ENCODE peak calls at places on chromosomes 4 and X, in four cellular contexts. X is naive thymus-derived CD4-positive, alpha-beta T cell; L is A549; U is H1. R is an unnamed sample. For H3K9me3, the result is how much of the 10 kb centered on the place peaks cover.

GRCh38 chrX:15564981-15565579 is 35.7 kb downstream of the ACE2 start:
- DNase-seq in X (no peak), L (peak), U (peak), R (peak)

GRCh38 chr4:98517444-98518021 is 140.9 kb downstream of the TSPAN5 start:
- DNase-seq in X (no peak), L (no peak), U (no peak), R (no peak)

GRCh38 chr4:107292979-107293378 is 256.9 kb upstream of the DKK2 start:
- DNase-seq in X (no peak), L (no peak), U (no peak), R (no peak)

GRCh38 chr4:3833326-3833989 is 67.3 kb downstream of the ADRA2C start:
- DNase-seq in X (no peak), L (no peak), U (no peak), R (no peak)

GRCh38 chr4:26219206-26219605 is 101.6 kb upstream of the RBPJ start:
- DNase-seq in X (no peak), L (no peak), U (no peak), R (no peak)

GRCh38 chrX:103919336-103919682 is 43.1 kb upstream of the TMSB15B start:
- DNase-seq in X (peak), L (peak), U (no peak), R (no peak)

GRCh38 chrX:50407976-50408375 is 62.6 kb downstream of the DGKK start:
- DNase-seq in X (no peak), L (no peak), U (peak), R (no peak)

GRCh38 chrX:134369576-134369975 is 90.4 kb upstream of the HPRT1 start:
- DNase-seq in X (no peak), L (no peak), U (no peak), R (no peak)

GRCh38 chr4:153655928-153656327 is 28.2 kb upstream of the TLR2 start:
- DNase-seq in X (no peak), L (no peak), U (no peak), R (peak)

GRCh38 chr4:161252520-161253141 is 911.2 kb downstream of the FSTL5 start:
- DNase-seq in X (no peak), L (peak), U (no peak), R (no peak)

GRCh38 chr4:173135241-173135847 is 33.3 kb upstream of the GALNT7 start:
- DNase-seq in X (no peak), L (no peak), U (no peak), R (no peak)

GRCh38 chr4:86159216-86159615 is 200.6 kb downstream of the MAPK10 start:
- DNase-seq in X (no peak), L (no peak), U (no peak), R (no peak)

GRCh38 chr4:6855692-6856297 is 53.8 kb upstream of the TBC1D14 start:
- DNase-seq in X (no peak), L (peak), U (no peak), R (peak)

GRCh38 chr4:1406946-1407656 is 859 bp upstream of the NKX1-1 start:
- DNase-seq in X (no peak), L (no peak), U (no peak), R (no peak)

GRCh38 chr4:1489639-1489995 is 83.4 kb upstream of the NKX1-1 start:
- DNase-seq in X (no peak), L (no peak), U (no peak), R (no peak)

GRCh38 chrX:139554991-139555675 is 24.6 kb downstream of the F9 start:
- DNase-seq in X (no peak), L (no peak), U (no peak), R (no peak)

GRCh38 chr4:139077567-139078355 is 62.2 kb downstream of the NOCT start:
- DNase-seq in X (no peak), L (no peak), U (no peak), R (no peak)

GRCh38 chr4:15832523-15833451 is 54.7 kb downstream of the CD38 start:
- DNase-seq in X (no peak), L (no peak), U (no peak), R (no peak)

GRCh38 chr4:76420901-76421581 is at the start of gene CCDC158:
- DNase-seq in X (no peak), L (peak), U (no peak), R (no peak)

GRCh38 chr4:39706334-39706733 is 8.4 kb downstream of the UBE2K start:
- DNase-seq in X (no peak), L (no peak), U (no peak), R (peak)

GRCh38 chr4:113633467-113633866 is 128.1 kb downstream of the CAMK2D start:
- DNase-seq in X (no peak), L (no peak), U (no peak), R (no peak)

GRCh38 chr4:36224969-36225903 is 19.1 kb downstream of the ARAP2 start:
- DNase-seq in X (no peak), L (no peak), U (no peak), R (no peak)

GRCh38 chr4:151678048-151678853 is 82.6 kb downstream of the GATB start:
- DNase-seq in X (no peak), L (no peak), U (no peak), R (no peak)

GRCh38 chrX:24219320-24219719 is 69.8 kb downstream of the ZFX start:
- DNase-seq in X (no peak), L (no peak), U (no peak), R (no peak)

GRCh38 chr4:17400696-17401095 is 111.2 kb downstream of the QDPR start:
- DNase-seq in X (no peak), L (no peak), U (no peak), R (no peak)

GRCh38 chrX:115642895-115643530 is 82.0 kb downstream of the PLS3 start:
- DNase-seq in X (peak), L (peak), U (no peak), R (no peak)

GRCh38 chr4:158798062-158798461 is 29.2 kb downstream of the FNIP2 start:
- DNase-seq in X (no peak), L (no peak), U (no peak), R (no peak)

GRCh38 chr4:74410272-74410671 is 34.7 kb upstream of the AREG start:
- DNase-seq in X (no peak), L (no peak), U (no peak), R (no peak)

GRCh38 chrX:19747672-19748610 is 139.5 kb downstream of the SH3KBP1 start:
- DNase-seq in X (peak), L (no peak), U (no peak), R (no peak)

GRCh38 chr4:102878901-102879300 is 10.1 kb downstream of the CISD2 start:
- DNase-seq in X (no peak), L (no peak), U (no peak), R (no peak)

GRCh38 chrX:111645607-111646006 is 35.4 kb upstream of the ALG13 start:
- DNase-seq in X (no peak), L (no peak), U (no peak), R (no peak)

GRCh38 chrX:103878466-103879151 is 46.6 kb upstream of the RAB9B start:
- DNase-seq in X (no peak), L (no peak), U (no peak), R (no peak)

GRCh38 chr4:52535793-52536192 is 123.3 kb downstream of the USP46 start:
- DNase-seq in X (no peak), L (no peak), U (no peak), R (no peak)

GRCh38 chr4:40525811-40526598 is 103.7 kb downstream of the RBM47 start:
- DNase-seq in X (no peak), L (peak), U (peak), R (peak)

GRCh38 chr4:149993030-149993429 is 85.2 kb upstream of the DCLK2 start:
- DNase-seq in X (no peak), L (no peak), U (no peak), R (no peak)

GRCh38 chr4:6443035-6444023 is 29.1 kb downstream of the PPP2R2C start:
- DNase-seq in X (no peak), L (no peak), U (no peak), R (no peak)

GRCh38 chr4:41319553-41319952 is 62.8 kb downstream of the UCHL1 start:
- DNase-seq in X (no peak), L (peak), U (no peak), R (no peak)

GRCh38 chr4:92253986-92254671 is 49.6 kb upstream of the GRID2 start:
- DNase-seq in X (no peak), L (no peak), U (peak), R (no peak)
- H3K9me3 ChIP-seq in X (under half), L (under half), U (half or more), R (under half)

GRCh38 chr4:133154725-133155124 is 5.6 kb downstream of the PCDH10 start:
- DNase-seq in X (no peak), L (no peak), U (no peak), R (no peak)

GRCh38 chr4:133151301-133151680 is 2.2 kb downstream of the PCDH10 start:
- DNase-seq in X (no peak), L (no peak), U (no peak), R (no peak)

GRCh38 chr4:133152330-133152791 is 3.3 kb downstream of the PCDH10 start:
- DNase-seq in X (no peak), L (no peak), U (no peak), R (peak)

GRCh38 chr4:133151681-133152329 is 2.7 kb downstream of the PCDH10 start:
- DNase-seq in X (no peak), L (no peak), U (no peak), R (peak)

GRCh38 chr4:133152801-133153526 is 3.9 kb downstream of the PCDH10 start:
- DNase-seq in X (no peak), L (no peak), U (no peak), R (no peak)
- H3K9me3 ChIP-seq in X (under half), L (under half), U (under half), R (under half)

DNA sequence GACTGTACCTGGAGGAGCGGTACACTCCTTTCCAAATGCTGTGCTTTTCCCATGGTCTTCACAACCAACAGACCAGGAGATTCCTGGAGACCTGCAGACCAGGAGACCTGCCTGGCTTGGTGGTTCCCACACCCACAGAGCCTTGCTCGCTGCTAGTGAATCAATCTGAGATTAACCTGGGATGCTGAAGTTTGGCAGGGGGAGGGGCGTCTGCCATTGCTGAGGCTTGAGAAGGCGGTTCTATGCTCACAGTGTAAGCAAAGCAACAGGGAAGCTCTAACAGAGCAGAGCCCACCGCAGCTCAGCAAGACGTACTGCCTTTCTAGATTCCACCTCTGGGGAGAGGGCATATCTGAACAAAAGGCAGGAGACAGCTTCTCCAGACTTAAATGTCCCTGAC is 34.5 kb upstream of the FAAH2 start:
- DNase-seq in X (no peak), L (no peak), U (no peak), R (no peak)
- H3K9me3 ChIP-seq in X (under half), L (under half), U (under half), R (under half)

GRCh38 chrX:68751372-68751771 is 77.4 kb upstream of the EFNB1 start:
- DNase-seq in X (no peak), L (no peak), U (no peak), R (no peak)
- H3K9me3 ChIP-seq in X (under half), L (under half), U (under half), R (under half)

GRCh38 chrX:42973321-42973720 is 195.4 kb upstream of the PPP1R2C start:
- DNase-seq in X (no peak), L (no peak), U (no peak), R (no peak)
- H3K9me3 ChIP-seq in X (under half), L (under half), U (under half), R (under half)

GRCh38 chrX:152024710-152025109 is 50.2 kb upstream of the GABRE start:
- DNase-seq in X (no peak), L (no peak), U (no peak), R (no peak)

GRCh38 chrX:152028611-152029010 is 54.1 kb upstream of the GABRE start:
- DNase-seq in X (no peak), L (no peak), U (no peak), R (no peak)

GRCh38 chrX:152020895-152021294 is 46.4 kb upstream of the GABRE start:
- DNase-seq in X (no peak), L (no peak), U (no peak), R (no peak)

DNA sequence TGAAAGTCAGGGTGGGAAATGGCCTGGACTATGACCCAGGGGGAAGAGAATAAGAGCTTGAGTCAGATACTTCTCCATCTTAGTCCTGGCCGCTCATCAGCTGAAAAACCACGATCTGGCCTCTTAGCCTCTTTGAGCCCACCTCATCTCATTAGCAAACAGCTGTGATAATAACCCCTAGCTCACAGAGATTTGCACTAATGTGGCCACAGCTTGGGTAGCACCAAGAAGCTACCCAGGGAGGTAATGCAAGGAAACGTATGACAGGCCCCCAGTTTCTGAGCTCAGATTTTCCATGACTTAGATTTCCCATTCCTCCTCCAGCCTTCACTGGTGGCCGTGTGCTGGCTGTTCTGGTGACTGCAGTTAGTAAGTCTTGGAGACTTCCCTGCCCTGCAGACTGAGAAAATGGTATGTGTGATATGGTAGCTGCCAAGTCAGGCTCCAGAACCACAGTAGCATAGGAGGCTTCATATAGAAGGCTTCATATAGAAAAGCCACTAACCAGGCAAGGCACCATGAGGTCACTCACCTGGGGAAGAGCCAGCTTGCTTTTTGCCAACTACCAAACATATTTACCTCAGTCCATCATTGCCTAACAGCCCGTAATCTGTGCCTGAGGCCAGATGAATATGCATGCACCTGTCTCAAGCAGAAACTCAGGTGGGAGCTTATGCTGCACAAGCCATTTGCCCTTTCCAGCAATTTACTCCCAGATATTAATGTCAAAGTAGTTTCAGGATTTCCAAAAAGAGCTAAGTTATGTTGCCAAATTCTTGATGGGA is 51.4 kb upstream of the GABRE start:
- DNase-seq in X (no peak), L (no peak), U (no peak), R (no peak)
- H3K9me3 ChIP-seq in X (under half), L (under half), U (under half), R (under half)

R was measured in adrenal gland.